ENCODE peak calls at places on chromosomes 13 and 19, in nine cellular contexts. X is substantia nigra; C is AML-193; K is caudate nucleus; B is GDM1; M is Peyer's patch; D is stimulated activated CD8-positive, alpha-beta memory T cell treated with anti-CD3 and anti-CD28 coated beads, Interleukin-15, amount 100 ng/mL, for 24 hours; E is T-helper 2 cell; F is heart right ventricle. L is an unnamed sample.
A peak's percentile ranks its signal among the peaks of the same experiment; 100 is the strongest.

GRCh38 chr13:90919153-90919552 is 428.3 kb upstream of the MIR17HG start:
- DNase-seq in M (no peak), K (no peak), F (no peak), D (no peak), C (no peak), E (no peak), B (no peak), X (no peak), L (no peak)

GRCh38 chr13:100537486-100537885 is 51.1 kb downstream of the GGACT start:
- DNase-seq in C (no peak), M (peak; percentile 31), K (no peak), D (no peak), B (no peak), X (no peak), E (no peak), F (no peak), L (no peak)

GRCh38 chr13:100214886-100215285 is 126.0 kb downstream of the PCCA start:
- DNase-seq in K (no peak), B (no peak), X (no peak), C (no peak), D (no peak), M (no peak), E (no peak), F (no peak), L (no peak)

GRCh38 chr19:18270304-18270703 is 3.9 kb downstream of the IQCN start:
- DNase-seq in M (no peak), C (no peak), E (no peak), D (no peak), X (no peak), F (no peak), K (no peak), B (no peak), L (no peak)

GRCh38 chr19:30679286-30679685 is 307.1 kb downstream of the ZNF536 start:
- DNase-seq in X (no peak), D (no peak), M (no peak), K (no peak), C (no peak), B (no peak), F (no peak), E (no peak), L (no peak)

GRCh38 chr13:102847272-102848234 is 1.7 kb downstream of the ERCC5 start:
- DNase-seq in X (no peak), B (peak; percentile 17), K (no peak), D (no peak), E (peak; percentile 67), C (peak; percentile 71), M (no peak), F (no peak), L (no peak)

GRCh38 chr13:99871249-99871898 is 100.2 kb downstream of the ZIC5 start:
- DNase-seq in K (no peak), M (no peak), F (no peak), D (no peak), C (no peak), B (no peak), X (no peak), E (no peak), L (no peak)

GRCh38 chr13:66844933-66845332 is 385.2 kb downstream of the PCDH9 start:
- DNase-seq in K (no peak), E (no peak), M (no peak), C (no peak), F (no peak), D (no peak), B (no peak), X (no peak), L (no peak)

GRCh38 chr19:30969586-30969985 is 379.6 kb downstream of the TSHZ3 start:
- DNase-seq in X (no peak), B (no peak), C (no peak), F (no peak), E (no peak), M (no peak), K (no peak), D (no peak), L (no peak)

GRCh38 chr19:29966594-29967249 is 24.7 kb downstream of the URI1 start:
- DNase-seq in F (no peak), K (no peak), B (no peak), X (no peak), C (peak; percentile 28), E (no peak), M (no peak), D (no peak), L (no peak)

GRCh38 chr19:952680-953500 is 27.1 kb downstream of the ARID3A start:
- DNase-seq in C (no peak), X (no peak), E (peak; percentile 25), D (no peak), B (no peak), M (peak; percentile 65), K (no peak), F (no peak), L (no peak)

GRCh38 chr13:27375686-27376326 is 48.6 kb upstream of the GTF3A start:
- DNase-seq in K (no peak), X (peak; percentile 4), F (peak; percentile 66), M (peak; percentile 84), C (peak; percentile 45), E (peak; percentile 32), D (peak; percentile 36), B (no peak), L (no peak)

GRCh38 chr13:53405616-53406015 is 377.0 kb downstream of the OLFM4 start:
- DNase-seq in K (no peak), X (no peak), M (no peak), B (no peak), C (peak; percentile 12), D (no peak), F (no peak), E (no peak), L (peak; percentile 51)

GRCh38 chr13:93416943-93417342 is 190.3 kb downstream of the GPC6 start:
- DNase-seq in K (no peak), D (no peak), C (no peak), F (no peak), X (no peak), M (no peak), B (no peak), E (no peak), L (no peak)

GRCh38 chr13:98961204-98962105 is 16.4 kb downstream of the DOCK9 start:
- DNase-seq in D (no peak), E (no peak), B (no peak), X (no peak), K (no peak), M (no peak), C (no peak), F (no peak), L (no peak)

GRCh38 chr13:85236431-85236830 is 562.8 kb downstream of the SLITRK6 start:
- DNase-seq in D (no peak), K (no peak), M (no peak), F (no peak), X (no peak), B (no peak), E (no peak), C (no peak), L (no peak)

GRCh38 chr13:99617474-99618255 is 116.4 kb downstream of the TM9SF2 start:
- DNase-seq in F (peak; percentile 38), B (peak; percentile 44), D (no peak), M (no peak), X (peak; percentile 23), K (no peak), E (peak; percentile 51), C (no peak), L (no peak)

GRCh38 chr19:13225085-13225484 is 74.9 kb downstream of the IER2 start:
- DNase-seq in D (no peak), B (no peak), M (no peak), E (no peak), C (no peak), X (no peak), K (no peak), F (no peak), L (no peak)

GRCh38 chr13:44680746-44681355 is 104.7 kb upstream of the TSC22D1 start:
- DNase-seq in X (no peak), F (no peak), M (no peak), K (no peak), B (no peak), E (no peak), D (no peak), C (no peak), L (no peak)

GRCh38 chr13:30714629-30715028 is 20.7 kb upstream of the ALOX5AP start:
- DNase-seq in D (no peak), B (no peak), C (peak; percentile 41), X (no peak), M (no peak), E (no peak), F (no peak), K (no peak), L (no peak)

GRCh38 chr13:97855570-97855970 is 97.9 kb upstream of the IPO5 start:
- DNase-seq in M (peak; percentile 61), K (no peak), E (peak; percentile 26), F (peak; percentile 60), B (peak; percentile 39), X (peak; percentile 9), D (no peak), C (peak; percentile 72), L (no peak)

GRCh38 chr19:33205531-33206260 is 11.6 kb downstream of the LRP3 start:
- DNase-seq in M (no peak), X (no peak), F (no peak), K (no peak), C (no peak), D (no peak), E (no peak), B (no peak), L (no peak)

GRCh38 chr19:49837009-49837310 is 14.0 kb upstream of the PTOV1 start:
- DNase-seq in K (no peak), D (no peak), C (no peak), X (no peak), B (no peak), F (no peak), M (no peak), E (no peak), L (no peak)

GRCh38 chr13:41075034-41075433 is 13.7 kb downstream of the WBP4 start:
- DNase-seq in F (no peak), C (peak; percentile 57), K (no peak), X (no peak), M (no peak), B (no peak), D (no peak), E (peak; percentile 29), L (no peak)

GRCh38 chr19:13396256-13397080 is 109.8 kb downstream of the CACNA1A start:
- DNase-seq in F (peak; percentile 17), B (no peak), X (peak; percentile 11), E (no peak), C (no peak), K (no peak), M (peak; percentile 52), D (no peak), L (peak; percentile 49)

GRCh38 chr19:46731584-46731983 is 14.3 kb upstream of the FKRP start:
- DNase-seq in M (no peak), E (no peak), K (no peak), X (no peak), C (no peak), B (no peak), D (no peak), F (no peak), L (no peak)

GRCh38 chr13:45863716-45864590 is 12.4 kb upstream of the SIAH3 start:
- DNase-seq in K (no peak), M (no peak), E (no peak), F (no peak), B (no peak), C (no peak), X (no peak), D (no peak), L (no peak)

GRCh38 chr13:87244256-87244870 is 426.8 kb upstream of the SLITRK5 start:
- DNase-seq in B (peak; percentile 43), X (no peak), K (no peak), D (no peak), E (no peak), F (no peak), C (no peak), M (no peak), L (no peak)

GRCh38 chr13:50116430-50116973 is 101.3 kb downstream of the KCNRG start:
- DNase-seq in K (no peak), B (no peak), C (peak; percentile 47), E (no peak), X (no peak), D (no peak), M (no peak), F (no peak), L (no peak)

GRCh38 chr13:94233831-94234230 is 245.7 kb downstream of the DCT start:
- DNase-seq in D (no peak), F (no peak), B (no peak), C (no peak), K (no peak), M (no peak), E (no peak), X (no peak), L (no peak)

GRCh38 chr19:17794731-17795494 is at the start of gene B3GNT3:
- DNase-seq in F (no peak), E (no peak), M (peak; percentile 90), D (no peak), K (no peak), C (no peak), B (no peak), X (no peak), L (peak; percentile 81)

L was measured in H1.